ENCODE peak calls at places on chromosomes 11 and 22, in six cellular contexts. S is fibroblast of pulmonary artery, D is fibroblast of lung, K is Caco-2, U is MM.1S, V is uterus. R is an unnamed sample.

GRCh38 chr11:124179311-124179710 is 3.8 kb upstream of the OR10D3 start:
- DNase-seq in S (peak), D (peak), K (no peak), U (no peak), V (no peak), R (peak)

GRCh38 chr11:954392-955144 is 28.9 kb downstream of the AP2A2 start:
- DNase-seq in S (no peak), D (no peak), K (no peak), U (no peak), V (no peak), R (no peak)

GRCh38 chr11:30717621-30718020 is 131.5 kb upstream of the MPPED2 start:
- DNase-seq in S (no peak), D (no peak), K (no peak), U (no peak), V (no peak), R (no peak)

GRCh38 chr11:3775761-3776406 is 21.5 kb downstream of the NUP98 start:
- DNase-seq in S (peak), D (peak), K (no peak), U (no peak), V (no peak), R (no peak)

GRCh38 chr22:19634206-19634536 is 80.1 kb upstream of the SEPTIN5 start:
- DNase-seq in S (no peak), D (no peak), K (no peak), U (no peak), V (no peak), R (no peak)

GRCh38 chr11:16239130-16240105 is 116.9 kb downstream of the SOX6 start:
- DNase-seq in S (no peak), D (peak), K (no peak), U (no peak), V (no peak), R (no peak)

GRCh38 chr22:18055619-18056160 is 22.1 kb upstream of the PEX26 start:
- DNase-seq in S (no peak), D (no peak), K (no peak), U (no peak), V (no peak), R (no peak)

GRCh38 chr11:100930185-100930778 is 199.3 kb downstream of the PGR start:
- DNase-seq in S (peak), D (peak), K (peak), U (peak), V (no peak), R (peak)

GRCh38 chr11:16280256-16280682 is 76.1 kb downstream of the SOX6 start:
- DNase-seq in S (peak), D (peak), K (no peak), U (no peak), V (no peak), R (peak)

GRCh38 chr11:121665211-121665838 is 212.6 kb upstream of the SORL1-AS1 start:
- DNase-seq in S (no peak), D (no peak), K (no peak), U (no peak), V (no peak), R (no peak)

GRCh38 chr11:6418958-6419611 is at the start of gene APBB1:
- DNase-seq in S (peak), D (peak), K (peak), U (peak), V (peak), R (peak)
- TF ChIP-seq CTCF in S (no peak), D (peak), K (peak), U (peak), V (no peak), R (no peak)

DNA sequence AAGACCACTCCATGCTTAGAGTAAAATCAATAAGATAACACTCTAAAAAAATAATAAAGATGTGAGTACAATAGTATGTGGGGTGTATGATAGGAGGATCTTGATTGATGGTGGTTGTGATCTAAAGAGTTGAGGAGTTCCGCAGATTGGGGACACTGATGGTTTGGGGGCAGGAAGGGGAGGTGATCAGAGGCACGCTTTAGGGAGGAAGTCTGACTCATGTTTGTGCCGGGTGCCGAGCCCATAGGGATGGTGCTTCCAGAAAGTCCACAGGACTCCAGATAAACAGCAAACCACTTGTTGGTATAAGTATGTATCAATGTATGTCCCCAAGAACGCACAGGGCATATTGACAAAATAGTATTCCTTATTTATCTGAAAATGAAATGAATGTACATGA is 27.5 kb downstream of the LINC01488 start:
- DNase-seq in S (no peak), D (no peak), K (no peak), U (no peak), V (no peak), R (no peak)
- H3K4me3 ChIP-seq in S (no peak), D (no peak), K (no peak), U (no peak), V (no peak), R (no peak)

DNA sequence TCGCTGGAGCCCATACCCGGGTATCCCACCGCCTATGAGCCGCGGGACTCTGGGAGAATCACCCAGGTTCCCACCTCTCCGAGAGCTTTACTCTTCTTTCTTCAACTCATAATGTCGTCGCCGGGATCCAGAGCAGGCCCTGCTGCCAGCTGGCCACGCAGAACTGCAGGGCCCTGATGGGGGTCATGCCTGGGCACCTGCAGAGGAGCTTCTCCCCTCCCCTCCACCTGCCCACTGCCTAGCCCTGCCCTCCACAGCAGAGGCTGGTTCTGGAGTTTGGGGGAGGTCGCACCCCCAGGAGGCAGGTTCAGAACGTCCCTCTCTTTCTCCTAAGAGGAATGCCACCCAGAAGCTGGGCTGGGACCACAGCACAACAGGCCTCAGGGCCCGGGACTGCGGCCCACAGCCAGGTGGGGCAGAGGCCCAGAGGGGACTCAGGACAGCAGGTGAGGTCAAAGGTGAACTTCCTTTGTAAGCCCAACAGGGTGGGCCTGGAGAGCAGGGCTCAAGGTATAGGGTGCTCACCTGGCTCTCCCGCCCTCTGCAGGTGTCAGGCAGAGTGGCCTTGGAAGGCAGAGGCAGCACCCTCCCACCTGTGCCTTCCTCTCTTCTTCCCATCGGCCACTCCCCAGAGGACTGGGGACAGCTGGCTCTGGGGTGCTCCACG is 1.9 kb downstream of the SLC25A45 start:
- DNase-seq in S (no peak), D (no peak), K (peak), U (no peak), V (no peak), R (no peak)
- TF ChIP-seq CTCF in S (no peak), D (no peak), K (peak), U (peak), V (no peak), R (no peak)

GRCh38 chr11:69541501-69542313 is 60.2 kb downstream of the LINC01488 start:
- DNase-seq in S (no peak), D (peak), K (no peak), U (no peak), V (no peak), R (peak)
- H3K4me3 ChIP-seq in S (no peak), D (no peak), K (no peak), U (no peak), V (no peak), R (no peak)

GRCh38 chr11:68583047-68583446 is 101.3 kb upstream of the GAL start:
- DNase-seq in S (peak), D (peak), K (no peak), U (no peak), V (no peak), R (peak)
- TF ChIP-seq CTCF in S (no peak), D (no peak), K (no peak), U (no peak), V (no peak), R (no peak)

GRCh38 chr11:73995247-73995646 is 12.6 kb upstream of the UCP2 start:
- DNase-seq in S (peak), D (no peak), K (no peak), U (no peak), V (no peak), R (no peak)
- H3K4me3 ChIP-seq in S (no peak), D (no peak), K (no peak), U (no peak), V (no peak), R (no peak)

DNA sequence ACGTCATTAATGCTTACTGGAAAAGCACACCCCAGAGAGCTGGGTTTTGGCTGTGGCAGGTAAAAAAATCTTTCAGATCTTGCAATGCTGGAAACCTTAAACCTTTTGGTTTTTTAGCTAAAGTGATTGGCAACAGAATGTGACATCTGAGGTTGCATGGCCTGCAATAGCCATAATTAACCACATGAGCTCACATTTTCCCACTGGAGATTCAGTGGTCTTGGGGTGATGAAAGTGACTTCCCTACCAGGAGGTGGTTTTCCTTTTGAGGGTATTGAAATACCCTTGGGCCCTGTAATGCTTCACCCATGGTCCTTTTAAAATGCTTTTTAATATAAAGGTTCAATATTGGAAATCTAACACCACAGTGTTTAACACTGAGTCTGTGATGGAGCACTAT is 192.8 kb downstream of the WNT11 start:
- DNase-seq in S (no peak), D (no peak), K (no peak), U (no peak), V (no peak), R (no peak)
- TF ChIP-seq CTCF in S (no peak), D (no peak), K (no peak), U (no peak), V (no peak), R (no peak)

GRCh38 chr11:12678991-12679390 is 4.8 kb downstream of the TEAD1 start:
- DNase-seq in S (no peak), D (no peak), K (no peak), U (no peak), V (no peak), R (no peak)

GRCh38 chr11:12681462-12681861 is 7.2 kb downstream of the TEAD1 start:
- DNase-seq in S (no peak), D (no peak), K (no peak), U (no peak), V (no peak), R (no peak)

GRCh38 chr11:12679471-12679870 is 5.2 kb downstream of the TEAD1 start:
- DNase-seq in S (no peak), D (no peak), K (no peak), U (no peak), V (no peak), R (no peak)

GRCh38 chr11:12680940-12681258 is 6.7 kb downstream of the TEAD1 start:
- DNase-seq in S (no peak), D (no peak), K (no peak), U (no peak), V (no peak), R (no peak)

DNA sequence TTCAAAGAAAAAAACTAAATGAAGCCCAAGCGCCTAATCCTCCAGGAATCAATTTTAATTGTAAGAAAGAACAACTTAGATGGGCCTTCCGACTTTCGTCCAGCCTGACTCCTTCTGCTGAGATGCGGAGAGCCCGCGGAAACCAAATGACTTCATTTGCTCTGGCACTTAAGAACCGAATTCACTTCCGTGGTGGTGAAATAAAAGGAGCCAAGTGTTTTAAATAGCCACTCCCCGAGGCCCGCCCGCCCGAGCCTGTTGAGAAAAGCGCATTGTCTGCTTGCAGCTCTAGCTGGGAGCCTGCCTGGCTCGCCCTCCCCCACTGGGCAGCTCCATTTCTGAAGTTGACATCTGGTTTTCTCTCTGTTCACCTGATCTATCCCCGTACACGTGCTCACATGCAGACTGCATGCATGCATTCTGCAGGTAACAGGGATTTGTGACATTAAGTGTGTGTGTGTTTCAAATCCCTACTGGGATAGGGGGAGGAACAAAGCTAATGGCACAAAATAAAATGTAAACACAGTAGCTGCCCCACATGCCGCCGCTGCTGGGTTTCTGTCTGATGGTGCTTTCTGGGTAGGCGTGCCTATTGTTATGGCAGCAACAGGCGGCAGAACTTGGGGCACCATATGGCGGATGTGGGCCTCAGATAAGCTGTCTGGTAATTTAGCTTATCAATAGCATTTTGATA is 6.2 kb downstream of the TEAD1 start:
- DNase-seq in S (peak), D (peak), K (no peak), U (peak), V (peak), R (peak)
- H3K4me3 ChIP-seq in S (peak), D (peak), K (no peak), U (peak), V (no peak), R (no peak)

GRCh38 chr11:112004389-112004788 is 20.8 kb upstream of the DLAT start:
- DNase-seq in S (no peak), D (no peak), K (peak), U (no peak), V (no peak), R (no peak)
- TF ChIP-seq CTCF in S (peak), D (peak), K (peak), U (peak), V (no peak), R (peak)

DNA sequence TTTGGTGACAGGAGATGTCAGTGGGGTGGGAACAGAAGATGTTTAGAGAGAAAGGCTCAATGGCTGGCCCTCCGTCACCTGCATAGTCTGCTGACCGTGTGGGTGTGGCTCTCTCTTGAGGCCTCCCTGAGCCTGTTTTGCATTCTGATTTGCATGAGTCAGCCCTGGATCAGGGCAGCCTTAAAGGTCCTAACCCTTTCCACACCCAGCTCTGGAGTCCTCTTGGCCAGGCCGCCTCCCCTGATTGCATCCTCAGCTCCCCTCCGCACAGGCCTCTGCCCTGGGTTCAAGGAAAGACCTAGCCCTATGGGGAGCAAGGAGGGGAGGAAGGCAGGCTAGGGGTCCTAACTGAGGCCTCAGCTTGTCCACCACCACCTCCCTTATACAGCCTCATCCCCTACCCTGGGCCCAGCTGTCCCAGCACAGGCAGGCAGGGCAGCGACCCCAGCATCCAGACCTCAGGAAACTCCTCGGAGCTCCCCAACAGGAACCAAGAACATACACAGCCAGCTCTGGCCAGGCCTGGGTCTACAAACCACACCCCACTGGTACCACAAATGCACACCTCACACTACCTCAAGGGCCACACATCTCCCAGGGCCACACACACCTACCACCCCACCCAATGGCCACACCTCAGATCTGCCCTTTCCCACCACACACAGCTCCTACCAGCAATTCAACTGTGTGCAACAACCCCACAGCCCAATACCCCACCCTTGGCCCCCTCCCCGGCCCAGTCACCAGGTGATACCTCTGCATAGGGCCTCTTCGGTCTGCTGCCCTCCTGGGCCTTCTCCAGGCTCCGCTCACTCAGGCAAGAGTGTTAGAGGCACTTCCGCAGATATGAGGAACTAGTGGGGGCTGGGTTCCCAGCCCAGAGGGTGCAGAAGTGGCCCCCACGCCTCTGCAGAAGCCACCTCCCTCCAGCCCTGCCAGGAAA is 13.7 kb downstream of the ARAP1 start:
- DNase-seq in S (no peak), D (peak), K (no peak), U (no peak), V (no peak), R (peak)
- H3K4me3 ChIP-seq in S (no peak), D (no peak), K (no peak), U (no peak), V (no peak), R (no peak)

R was measured in epithelial cell of esophagus.